ENCODE peak calls at places on chromosomes 11 and 22, in ten cellular contexts. R, X, A, N, K, D, Y, M, G and E are unnamed samples.

GRCh38 chr11:123194308-123195181 is 503 bp downstream of the CLMP start:
- DNase-seq in X (no peak), M (peak; percentile 69), N (no peak), Y (no peak), G (no peak), R (no peak), A (peak; percentile 28), K (no peak), D (no peak), E (no peak)

GRCh38 chr11:3055881-3056280 is 1.3 kb downstream of the CARS1 start:
- DNase-seq in R (peak; percentile 46), Y (no peak), K (no peak), X (no peak), A (no peak), N (no peak), D (no peak), G (no peak), M (peak; percentile 28), E (no peak)

GRCh38 chr11:111097191-111097590 is 148.3 kb upstream of the POU2AF2 start:
- DNase-seq in A (no peak), X (no peak), K (no peak), Y (no peak), M (peak; percentile 42), N (peak; percentile 44), R (peak; percentile 35), D (no peak), G (no peak), E (peak; percentile 40)

GRCh38 chr11:117839234-117839882 is 14.8 kb upstream of the FXYD2 start:
- DNase-seq in K (no peak), A (no peak), N (peak; percentile 13), M (no peak), X (no peak), R (no peak), Y (no peak), D (no peak), G (no peak), E (no peak)

GRCh38 chr22:36886016-36886415 is 25.2 kb downstream of the NCF4 start:
- DNase-seq in G (no peak), N (no peak), R (no peak), M (no peak), X (no peak), A (no peak), D (no peak), K (no peak), Y (no peak), E (no peak)

GRCh38 chr11:128694618-128695481 is 978 bp downstream of the FLI1 start:
- DNase-seq in G (no peak), D (no peak), N (no peak), R (no peak), M (no peak), X (peak; percentile 26), Y (peak; percentile 95), K (peak; percentile 26), A (no peak), E (no peak)

GRCh38 chr11:6404341-6405038 is 14.2 kb downstream of the SMPD1 start:
- DNase-seq in X (peak; percentile 72), M (no peak), A (no peak), R (no peak), K (peak; percentile 39), Y (no peak), G (no peak), D (no peak), N (no peak), E (no peak)

GRCh38 chr11:104120493-104121200 is 43.3 kb downstream of the PDGFD start:
- DNase-seq in X (no peak), R (no peak), A (no peak), D (no peak), K (no peak), N (no peak), M (no peak), Y (no peak), G (peak; percentile 21), E (no peak)

GRCh38 chr11:92765965-92766371 is 203.5 kb upstream of the MTNR1B start:
- DNase-seq in R (peak; percentile 17), M (no peak), K (no peak), Y (peak; percentile 76), D (no peak), G (peak; percentile 63), N (no peak), X (no peak), A (no peak), E (peak; percentile 35)

GRCh38 chr11:88482871-88483301 is 145.3 kb upstream of the CTSC start:
- DNase-seq in A (no peak), N (no peak), K (no peak), Y (no peak), G (no peak), R (no peak), X (no peak), M (no peak), D (no peak), E (no peak)

GRCh38 chr11:65417221-65417701 is 5.3 kb upstream of the NEAT1 start:
- DNase-seq in D (peak; percentile 36), X (no peak), N (peak; percentile 44), A (peak; percentile 60), M (peak; percentile 71), K (no peak), Y (peak; percentile 92), R (no peak), G (peak; percentile 26), E (peak; percentile 59)

GRCh38 chr11:18321991-18322711 is at the start of the genes GTF2H1 and HPS5:
- DNase-seq in X (peak; percentile 98), N (peak; percentile 96), G (peak; percentile 98), D (peak; percentile 97), R (peak; percentile 99), M (peak; percentile 96), K (peak; percentile 98), A (peak; percentile 93), Y (peak; percentile 98), E (peak; percentile 97)
- H3K4me1 ChIP-seq in X (peaks cover 33% of the 10 kb centered on the region), N (peaks cover 34% of the 10 kb centered on the region), G (peaks cover 31% of the 10 kb centered on the region), D (peaks cover 11% of the 10 kb centered on the region), R (peaks cover 26% of the 10 kb centered on the region), M (peaks cover 8% of the 10 kb centered on the region), K (peaks cover 65% of the 10 kb centered on the region), A (peaks cover 24% of the 10 kb centered on the region), Y (peaks cover 50% of the 10 kb centered on the region), E (peaks cover 39% of the 10 kb centered on the region)

GRCh38 chr22:46070722-46071450 is 79.4 kb upstream of the PPARA start:
- DNase-seq in D (no peak), K (peak; percentile 44), R (peak; percentile 68), A (peak; percentile 80), N (peak; percentile 71), G (peak; percentile 57), X (peak; percentile 58), Y (peak; percentile 88), M (peak; percentile 88), E (peak; percentile 81)
- H3K4me1 ChIP-seq in D (no peaks in the 10 kb centered on the region), K (peaks cover 53% of the 10 kb centered on the region), R (peaks cover 33% of the 10 kb centered on the region), A (peaks cover 7% of the 10 kb centered on the region), N (peaks cover 28% of the 10 kb centered on the region), G (peaks cover 53% of the 10 kb centered on the region), X (no peaks in the 10 kb centered on the region), Y (peaks cover 78% of the 10 kb centered on the region), M (peaks cover 3% of the 10 kb centered on the region), E (peaks cover 46% of the 10 kb centered on the region)

GRCh38 chr11:63845911-63846310 is 7.0 kb downstream of the MARK2 start:
- DNase-seq in D (no peak), G (no peak), K (no peak), A (no peak), R (no peak), M (no peak), N (no peak), Y (no peak), X (no peak), E (peak; percentile 7)

GRCh38 chr11:63840356-63841060 is 1.6 kb downstream of the MARK2 start:
- DNase-seq in D (no peak), M (no peak), X (peak; percentile 17), Y (no peak), N (no peak), G (peak; percentile 24), R (no peak), K (no peak), A (no peak), E (no peak)

GRCh38 chr11:63845305-63845704 is 6.4 kb downstream of the MARK2 start:
- DNase-seq in R (no peak), G (no peak), K (no peak), M (no peak), X (no peak), N (no peak), A (no peak), Y (no peak), D (no peak), E (no peak)

GRCh38 chr11:63841554-63841953 is 2.6 kb downstream of the MARK2 start:
- DNase-seq in Y (no peak), G (peak; percentile 29), K (no peak), M (no peak), D (peak; percentile 53), R (no peak), N (no peak), A (no peak), X (no peak), E (no peak)

DNA sequence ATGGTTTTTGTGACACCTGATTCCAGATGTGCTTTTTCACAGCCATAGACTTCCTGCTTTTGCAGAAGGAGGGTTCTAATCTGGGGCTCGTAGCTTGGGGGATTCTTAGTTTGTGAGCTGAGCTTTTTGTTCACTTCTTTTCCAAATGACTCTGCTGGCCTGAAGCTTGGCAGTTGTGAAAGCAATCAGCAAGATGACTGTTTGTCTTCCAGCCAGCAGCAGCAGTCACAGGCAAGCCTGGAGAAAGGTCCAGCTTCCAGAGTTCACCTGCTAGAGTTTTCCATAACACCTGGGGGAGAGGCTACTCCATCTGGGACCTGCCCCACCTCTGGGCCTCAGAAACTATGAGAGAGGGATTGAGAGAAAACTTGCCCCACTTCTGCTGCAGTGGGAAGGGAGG is 4.1 kb downstream of the MARK2 start:
- DNase-seq in K (no peak), G (no peak), D (peak; percentile 27), Y (no peak), X (no peak), N (peak; percentile 63), M (peak; percentile 19), A (no peak), R (no peak), E (peak; percentile 73)
- H3K4me1 ChIP-seq in K (peaks cover 72% of the 10 kb centered on the region), G (peaks cover 18% of the 10 kb centered on the region), D (peaks cover 37% of the 10 kb centered on the region), Y (peaks cover 71% of the 10 kb centered on the region), X (peaks cover 34% of the 10 kb centered on the region), N (peaks cover 77% of the 10 kb centered on the region), M (peaks cover 11% of the 10 kb centered on the region), A (peaks cover 46% of the 10 kb centered on the region), R (peaks cover 32% of the 10 kb centered on the region), E (no peaks in the 10 kb centered on the region)

GRCh38 chr22:39913321-39913720 is 12.4 kb downstream of the GRAP2 start:
- DNase-seq in X (no peak), A (no peak), K (no peak), G (no peak), N (no peak), M (no peak), Y (no peak), D (no peak), R (no peak), E (no peak)

GRCh38 chr22:39908121-39908520 is 7.2 kb downstream of the GRAP2 start:
- DNase-seq in R (no peak), D (no peak), G (no peak), A (no peak), K (no peak), Y (no peak), X (no peak), N (no peak), M (no peak), E (no peak)

GRCh38 chr22:39908737-39909136 is 7.9 kb downstream of the GRAP2 start:
- DNase-seq in R (no peak), A (no peak), G (no peak), N (no peak), Y (no peak), D (no peak), M (no peak), K (no peak), X (no peak), E (no peak)

GRCh38 chr22:39913886-39914285 is 13.0 kb downstream of the GRAP2 start:
- DNase-seq in G (no peak), Y (no peak), N (no peak), K (no peak), M (no peak), A (no peak), R (no peak), X (no peak), D (no peak), E (no peak)

GRCh38 chr22:39910875-39911601 is 10.2 kb downstream of the GRAP2 start:
- DNase-seq in R (no peak), G (no peak), Y (no peak), X (no peak), N (no peak), D (no peak), M (no peak), K (no peak), A (no peak), E (no peak)
- H3K4me1 ChIP-seq in R (no peaks in the 10 kb centered on the region), G (no peaks in the 10 kb centered on the region), Y (peaks cover 26% of the 10 kb centered on the region), X (peaks cover 64% of the 10 kb centered on the region), N (no peaks in the 10 kb centered on the region), D (no peaks in the 10 kb centered on the region), M (no peaks in the 10 kb centered on the region), K (peaks cover 96% of the 10 kb centered on the region), A (no peaks in the 10 kb centered on the region), E (no peaks in the 10 kb centered on the region)